ENCODE peak calls at places on chromosomes 3 and 15, in seven cellular contexts. One of them, this sample, is unnamed.

GRCh38 chr3:50230833-50231125 is 5.2 kb upstream of the GNAI2 start:
- DNase-seq in ecto neural progenitor cell: no peak
- DNase-seq in smooth muscle cell of the brain vasculature: no peak
- DNase-seq in ACHN: no peak
- DNase-seq in K562: no peak
- DNase-seq in Right ventricle myocardium superior: no peak
- DNase-seq in stimulated activated effector memory CD8-positive, alpha-beta T cell treated with anti-CD3 and anti-CD28 coated beads, Interleukin-12 subunit alpha, Interleukin-12 subunit beta, amount 100 ng/mL, for 72 hours: no peak
- DNase-seq in this sample: no peak

GRCh38 chr3:168205451-168205850 is 109.7 kb upstream of the GOLIM4 start:
- DNase-seq in stimulated activated effector memory CD8-positive, alpha-beta T cell treated with anti-CD3 and anti-CD28 coated beads, Interleukin-12 subunit alpha, Interleukin-12 subunit beta, amount 100 ng/mL, for 72 hours: no peak
- DNase-seq in smooth muscle cell of the brain vasculature: no peak
- DNase-seq in Right ventricle myocardium superior: no peak
- DNase-seq in ecto neural progenitor cell: no peak
- DNase-seq in K562: no peak
- DNase-seq in ACHN: no peak
- DNase-seq in this sample: no peak

GRCh38 chr3:107217161-107217560 is 160.1 kb upstream of the CCDC54 start:
- DNase-seq in ACHN: no peak
- DNase-seq in smooth muscle cell of the brain vasculature: no peak
- DNase-seq in ecto neural progenitor cell: no peak
- DNase-seq in stimulated activated effector memory CD8-positive, alpha-beta T cell treated with anti-CD3 and anti-CD28 coated beads, Interleukin-12 subunit alpha, Interleukin-12 subunit beta, amount 100 ng/mL, for 72 hours: no peak
- DNase-seq in Right ventricle myocardium superior: no peak
- DNase-seq in K562: no peak
- DNase-seq in this sample: no peak

GRCh38 chr3:111585214-111585613 is 9.9 kb downstream of the ZBED2 start:
- DNase-seq in ACHN: no peak
- DNase-seq in K562: no peak
- DNase-seq in stimulated activated effector memory CD8-positive, alpha-beta T cell treated with anti-CD3 and anti-CD28 coated beads, Interleukin-12 subunit alpha, Interleukin-12 subunit beta, amount 100 ng/mL, for 72 hours: no peak
- DNase-seq in Right ventricle myocardium superior: no peak
- DNase-seq in smooth muscle cell of the brain vasculature: no peak
- DNase-seq in ecto neural progenitor cell: no peak
- DNase-seq in this sample: no peak

GRCh38 chr15:89836255-89837133 is 21.8 kb upstream of the ANPEP start:
- DNase-seq in ecto neural progenitor cell: no peak
- DNase-seq in Right ventricle myocardium superior: no peak
- DNase-seq in smooth muscle cell of the brain vasculature: peak
- DNase-seq in ACHN: peak
- DNase-seq in stimulated activated effector memory CD8-positive, alpha-beta T cell treated with anti-CD3 and anti-CD28 coated beads, Interleukin-12 subunit alpha, Interleukin-12 subunit beta, amount 100 ng/mL, for 72 hours: no peak
- DNase-seq in K562: no peak
- DNase-seq in this sample: no peak

GRCh38 chr15:54131410-54131809 is 153.2 kb downstream of the UNC13C start:
- DNase-seq in K562: no peak
- DNase-seq in ACHN: no peak
- DNase-seq in Right ventricle myocardium superior: no peak
- DNase-seq in stimulated activated effector memory CD8-positive, alpha-beta T cell treated with anti-CD3 and anti-CD28 coated beads, Interleukin-12 subunit alpha, Interleukin-12 subunit beta, amount 100 ng/mL, for 72 hours: no peak
- DNase-seq in ecto neural progenitor cell: no peak
- DNase-seq in smooth muscle cell of the brain vasculature: no peak
- DNase-seq in this sample: no peak

GRCh38 chr15:38192496-38192895 is 60.1 kb upstream of the SPRED1 start:
- DNase-seq in K562: no peak
- DNase-seq in stimulated activated effector memory CD8-positive, alpha-beta T cell treated with anti-CD3 and anti-CD28 coated beads, Interleukin-12 subunit alpha, Interleukin-12 subunit beta, amount 100 ng/mL, for 72 hours: no peak
- DNase-seq in Right ventricle myocardium superior: no peak
- DNase-seq in ecto neural progenitor cell: no peak
- DNase-seq in ACHN: no peak
- DNase-seq in smooth muscle cell of the brain vasculature: no peak
- DNase-seq in this sample: no peak

GRCh38 chr15:40365016-40365415 is 7.0 kb downstream of the DISP2 start:
- DNase-seq in Right ventricle myocardium superior: no peak
- DNase-seq in smooth muscle cell of the brain vasculature: no peak
- DNase-seq in K562: no peak
- DNase-seq in ACHN: no peak
- DNase-seq in ecto neural progenitor cell: no peak
- DNase-seq in stimulated activated effector memory CD8-positive, alpha-beta T cell treated with anti-CD3 and anti-CD28 coated beads, Interleukin-12 subunit alpha, Interleukin-12 subunit beta, amount 100 ng/mL, for 72 hours: no peak
- DNase-seq in this sample: no peak

GRCh38 chr3:115836944-115837343 is 213.6 kb downstream of the GAP43 start:
- DNase-seq in smooth muscle cell of the brain vasculature: no peak
- DNase-seq in K562: peak
- DNase-seq in ecto neural progenitor cell: no peak
- DNase-seq in Right ventricle myocardium superior: no peak
- DNase-seq in ACHN: peak
- DNase-seq in stimulated activated effector memory CD8-positive, alpha-beta T cell treated with anti-CD3 and anti-CD28 coated beads, Interleukin-12 subunit alpha, Interleukin-12 subunit beta, amount 100 ng/mL, for 72 hours: no peak
- DNase-seq in this sample: no peak

GRCh38 chr15:92123848-92124631 is 269.6 kb upstream of the ST8SIA2 start:
- DNase-seq in stimulated activated effector memory CD8-positive, alpha-beta T cell treated with anti-CD3 and anti-CD28 coated beads, Interleukin-12 subunit alpha, Interleukin-12 subunit beta, amount 100 ng/mL, for 72 hours: no peak
- DNase-seq in smooth muscle cell of the brain vasculature: no peak
- DNase-seq in ACHN: no peak
- DNase-seq in K562: no peak
- DNase-seq in Right ventricle myocardium superior: no peak
- DNase-seq in ecto neural progenitor cell: no peak
- DNase-seq in this sample: no peak

GRCh38 chr15:90836296-90836871 is 32.0 kb upstream of the FURIN start:
- DNase-seq in ecto neural progenitor cell: no peak
- DNase-seq in ACHN: no peak
- DNase-seq in K562: peak
- DNase-seq in Right ventricle myocardium superior: no peak
- DNase-seq in stimulated activated effector memory CD8-positive, alpha-beta T cell treated with anti-CD3 and anti-CD28 coated beads, Interleukin-12 subunit alpha, Interleukin-12 subunit beta, amount 100 ng/mL, for 72 hours: no peak
- DNase-seq in smooth muscle cell of the brain vasculature: no peak
- DNase-seq in this sample: no peak

GRCh38 chr15:88627463-88627862 is 6.3 kb downstream of the AEN start:
- DNase-seq in ecto neural progenitor cell: no peak
- DNase-seq in stimulated activated effector memory CD8-positive, alpha-beta T cell treated with anti-CD3 and anti-CD28 coated beads, Interleukin-12 subunit alpha, Interleukin-12 subunit beta, amount 100 ng/mL, for 72 hours: no peak
- DNase-seq in smooth muscle cell of the brain vasculature: no peak
- DNase-seq in K562: no peak
- DNase-seq in ACHN: no peak
- DNase-seq in Right ventricle myocardium superior: no peak
- DNase-seq in this sample: no peak

GRCh38 chr15:75508741-75509532 is 57.4 kb upstream of the SIN3A start:
- DNase-seq in ecto neural progenitor cell: no peak
- DNase-seq in smooth muscle cell of the brain vasculature: no peak
- DNase-seq in stimulated activated effector memory CD8-positive, alpha-beta T cell treated with anti-CD3 and anti-CD28 coated beads, Interleukin-12 subunit alpha, Interleukin-12 subunit beta, amount 100 ng/mL, for 72 hours: no peak
- DNase-seq in Right ventricle myocardium superior: no peak
- DNase-seq in ACHN: peak
- DNase-seq in K562: peak
- DNase-seq in this sample: no peak

GRCh38 chr3:14142567-14143270 is 17.9 kb downstream of the TMEM43 start:
- DNase-seq in ecto neural progenitor cell: no peak
- DNase-seq in ACHN: no peak
- DNase-seq in smooth muscle cell of the brain vasculature: no peak
- DNase-seq in K562: no peak
- DNase-seq in stimulated activated effector memory CD8-positive, alpha-beta T cell treated with anti-CD3 and anti-CD28 coated beads, Interleukin-12 subunit alpha, Interleukin-12 subunit beta, amount 100 ng/mL, for 72 hours: peak
- DNase-seq in Right ventricle myocardium superior: no peak
- DNase-seq in this sample: no peak

GRCh38 chr3:122615303-122615702 is 37.9 kb downstream of the PARP15 start:
- DNase-seq in ecto neural progenitor cell: no peak
- DNase-seq in K562: no peak
- DNase-seq in stimulated activated effector memory CD8-positive, alpha-beta T cell treated with anti-CD3 and anti-CD28 coated beads, Interleukin-12 subunit alpha, Interleukin-12 subunit beta, amount 100 ng/mL, for 72 hours: no peak
- DNase-seq in smooth muscle cell of the brain vasculature: peak
- DNase-seq in ACHN: no peak
- DNase-seq in Right ventricle myocardium superior: no peak
- DNase-seq in this sample: no peak

GRCh38 chr15:34109775-34110663 is 8.1 kb downstream of the PGBD4 start:
- DNase-seq in K562: peak
- DNase-seq in smooth muscle cell of the brain vasculature: peak
- DNase-seq in stimulated activated effector memory CD8-positive, alpha-beta T cell treated with anti-CD3 and anti-CD28 coated beads, Interleukin-12 subunit alpha, Interleukin-12 subunit beta, amount 100 ng/mL, for 72 hours: no peak
- DNase-seq in ecto neural progenitor cell: no peak
- DNase-seq in Right ventricle myocardium superior: no peak
- DNase-seq in ACHN: peak
- DNase-seq in this sample: no peak

GRCh38 chr3:177041730-177042551 is 155.3 kb downstream of the TBL1XR1 start:
- DNase-seq in ecto neural progenitor cell: no peak
- DNase-seq in stimulated activated effector memory CD8-positive, alpha-beta T cell treated with anti-CD3 and anti-CD28 coated beads, Interleukin-12 subunit alpha, Interleukin-12 subunit beta, amount 100 ng/mL, for 72 hours: no peak
- DNase-seq in K562: no peak
- DNase-seq in Right ventricle myocardium superior: no peak
- DNase-seq in ACHN: no peak
- DNase-seq in smooth muscle cell of the brain vasculature: no peak
- DNase-seq in this sample: no peak

GRCh38 chr15:57821826-57822225 is 115.3 kb downstream of the POLR2M start:
- DNase-seq in smooth muscle cell of the brain vasculature: no peak
- DNase-seq in ecto neural progenitor cell: no peak
- DNase-seq in Right ventricle myocardium superior: no peak
- DNase-seq in stimulated activated effector memory CD8-positive, alpha-beta T cell treated with anti-CD3 and anti-CD28 coated beads, Interleukin-12 subunit alpha, Interleukin-12 subunit beta, amount 100 ng/mL, for 72 hours: no peak
- DNase-seq in ACHN: no peak
- DNase-seq in K562: no peak
- DNase-seq in this sample: no peak

GRCh38 chr15:73324496-73325170 is 44.1 kb downstream of the HCN4 start:
- DNase-seq in smooth muscle cell of the brain vasculature: no peak
- DNase-seq in Right ventricle myocardium superior: no peak
- DNase-seq in stimulated activated effector memory CD8-positive, alpha-beta T cell treated with anti-CD3 and anti-CD28 coated beads, Interleukin-12 subunit alpha, Interleukin-12 subunit beta, amount 100 ng/mL, for 72 hours: no peak
- DNase-seq in ACHN: no peak
- DNase-seq in ecto neural progenitor cell: no peak
- DNase-seq in K562: no peak
- DNase-seq in this sample: no peak

This sample was measured in body of pancreas.